ENCODE peak calls at places on chromosomes 12 and 14, in eight cellular contexts. P is HepG2, X is B cell, L is fibroblast of villous mesenchyme, R is vagina, J is body of pancreas, Y is omental fat pad, O is AG04450. A is an unnamed sample.

GRCh38 chr14:49892301-49892635 is 614 bp upstream of the ARF6 start:
- DNase-seq in P (peak), X (peak), L (peak), R (no peak), J (peak), Y (no peak), O (peak), A (peak)

GRCh38 chr14:34029921-34030334 is 79.1 kb upstream of the EGLN3 start:
- DNase-seq in P (no peak), X (no peak), L (peak), R (no peak), J (no peak), Y (no peak), O (no peak), A (peak)

GRCh38 chr14:72924332-72924731 is 1.9 kb upstream of the DCAF4 start:
- DNase-seq in P (peak), X (no peak), L (no peak), R (no peak), J (peak), Y (no peak), O (no peak), A (no peak)

GRCh38 chr12:13377698-13378097 is 181.2 kb downstream of the EMP1 start:
- DNase-seq in P (no peak), X (no peak), L (no peak), R (no peak), J (no peak), Y (no peak), O (no peak), A (no peak)

GRCh38 chr14:22483863-22484593 is 105.0 kb downstream of the DAD1 start:
- DNase-seq in P (no peak), X (no peak), L (no peak), R (no peak), J (no peak), Y (no peak), O (no peak), A (no peak)

GRCh38 chr12:11071414-11071813 is 9.3 kb upstream of the TAS2R46 start:
- DNase-seq in P (peak), X (no peak), L (no peak), R (no peak), J (no peak), Y (no peak), O (no peak), A (no peak)

GRCh38 chr14:68929623-68930307 is 49.3 kb downstream of the ACTN1 start:
- DNase-seq in P (peak), X (no peak), L (no peak), R (no peak), J (no peak), Y (no peak), O (no peak), A (no peak)

GRCh38 chr12:65121049-65121955 is at the start of gene WIF1:
- DNase-seq in P (no peak), X (no peak), L (no peak), R (no peak), J (peak), Y (no peak), O (no peak), A (peak)

GRCh38 chr12:100156731-100157426 is 14.2 kb upstream of the BLTP3B start:
- DNase-seq in P (no peak), X (no peak), L (no peak), R (no peak), J (no peak), Y (no peak), O (no peak), A (no peak)

GRCh38 chr12:79514730-79515525 is 175.8 kb downstream of the PAWR start:
- DNase-seq in P (no peak), X (no peak), L (peak), R (no peak), J (no peak), Y (no peak), O (no peak), A (peak)

GRCh38 chr12:119684730-119685129 is 16.8 kb downstream of the PRKAB1 start:
- DNase-seq in P (no peak), X (no peak), L (peak), R (no peak), J (no peak), Y (no peak), O (no peak), A (no peak)

GRCh38 chr14:75280448-75280830 is 1.8 kb downstream of the FOS start:
- DNase-seq in P (no peak), X (no peak), L (no peak), R (no peak), J (no peak), Y (no peak), O (no peak), A (no peak)

GRCh38 chr12:52782502-52782901 is 5.4 kb upstream of the KRT76 start:
- DNase-seq in P (no peak), X (no peak), L (no peak), R (no peak), J (no peak), Y (no peak), O (no peak), A (no peak)

GRCh38 chr12:105280966-105281693 is 45.2 kb upstream of the APPL2 start:
- DNase-seq in P (peak), X (no peak), L (no peak), R (no peak), J (peak), Y (no peak), O (no peak), A (peak)

GRCh38 chr12:115323223-115323905 is 639.4 kb upstream of the TBX3 start:
- DNase-seq in P (no peak), X (no peak), L (peak), R (no peak), J (no peak), Y (no peak), O (peak), A (peak)

GRCh38 chr12:100566887-100567637 is 6.4 kb upstream of the GAS2L3 start:
- DNase-seq in P (no peak), X (no peak), L (no peak), R (no peak), J (no peak), Y (no peak), O (no peak), A (no peak)

GRCh38 chr14:104202259-104203070 is 64.1 kb downstream of the KIF26A start:
- DNase-seq in P (no peak), X (no peak), L (no peak), R (no peak), J (peak), Y (no peak), O (no peak), A (no peak)

GRCh38 chr14:22982477-22983245 is at the start of gene AJUBA:
- DNase-seq in P (peak), X (peak), L (peak), R (peak), J (peak), Y (peak), O (peak), A (peak)

GRCh38 chr14:64703393-64704144 is 655 bp upstream of the PLEKHG3 start:
- DNase-seq in P (no peak), X (peak), L (peak), R (no peak), J (no peak), Y (no peak), O (no peak), A (no peak)

GRCh38 chr14:64705406-64706118 is 1.3 kb downstream of the PLEKHG3 start:
- DNase-seq in P (no peak), X (peak), L (peak), R (no peak), J (no peak), Y (no peak), O (no peak), A (no peak)

GRCh38 chr14:64704743-64705405 is 650 bp downstream of the PLEKHG3 start:
- DNase-seq in P (no peak), X (peak), L (no peak), R (no peak), J (peak), Y (no peak), O (no peak), A (no peak)

GRCh38 chr14:64702493-64703392 is 1.5 kb upstream of the PLEKHG3 start:
- DNase-seq in P (no peak), X (peak), L (no peak), R (no peak), J (peak), Y (no peak), O (no peak), A (no peak)

GRCh38 chr14:64704145-64704742 is at the start of gene PLEKHG3:
- DNase-seq in P (peak), X (peak), L (peak), R (no peak), J (peak), Y (no peak), O (peak), A (peak)
- TF ChIP-seq CTCF in P (no peak), X (no peak), L (no peak), R (no peak), J (peak), Y (no peak), O (no peak), A (no peak)

DNA sequence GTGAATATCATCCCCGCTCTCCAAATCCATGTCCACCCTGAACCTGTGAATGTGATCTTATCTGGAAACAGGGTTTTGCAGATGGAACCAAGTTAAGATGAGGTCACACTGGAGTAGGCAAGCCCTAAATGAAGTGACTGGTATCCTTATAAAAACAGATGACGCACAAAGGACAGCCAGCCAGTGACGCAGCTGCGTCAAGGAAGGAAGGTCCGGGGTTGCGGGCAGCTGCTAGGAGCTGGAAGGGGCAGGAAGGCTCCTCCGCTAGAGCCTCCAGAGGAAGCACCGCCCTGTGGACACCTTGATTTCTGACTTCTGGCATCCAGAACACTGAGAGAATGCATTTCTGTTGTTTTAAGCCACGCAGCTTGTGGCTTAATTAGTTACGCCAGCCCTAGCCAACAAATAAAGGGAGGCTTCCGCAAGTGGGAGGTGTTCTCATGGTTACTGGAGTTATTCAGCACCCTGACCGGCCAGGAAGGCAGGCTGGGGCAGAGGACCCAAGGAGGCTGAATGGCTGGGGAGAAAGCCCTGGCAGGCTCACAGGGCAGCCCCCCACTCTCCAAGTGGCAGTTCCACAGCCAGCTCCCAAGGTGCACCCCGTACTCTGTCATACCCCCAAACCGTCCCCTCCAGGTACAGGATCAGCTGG is 127.6 kb upstream of the NCOR2 start:
- DNase-seq in P (no peak), X (no peak), L (peak), R (no peak), J (no peak), Y (no peak), O (no peak), A (peak)
- TF ChIP-seq CTCF in P (no peak), X (no peak), L (no peak), R (no peak), J (no peak), Y (no peak), O (no peak), A (no peak)

GRCh38 chr12:117100851-117101673 is 1.8 kb upstream of the TESC start:
- DNase-seq in P (no peak), X (no peak), L (no peak), R (no peak), J (no peak), Y (no peak), O (no peak), A (no peak)
- TF ChIP-seq CTCF in P (peak), X (no peak), L (no peak), R (no peak), J (peak), Y (no peak), O (no peak), A (no peak)

DNA sequence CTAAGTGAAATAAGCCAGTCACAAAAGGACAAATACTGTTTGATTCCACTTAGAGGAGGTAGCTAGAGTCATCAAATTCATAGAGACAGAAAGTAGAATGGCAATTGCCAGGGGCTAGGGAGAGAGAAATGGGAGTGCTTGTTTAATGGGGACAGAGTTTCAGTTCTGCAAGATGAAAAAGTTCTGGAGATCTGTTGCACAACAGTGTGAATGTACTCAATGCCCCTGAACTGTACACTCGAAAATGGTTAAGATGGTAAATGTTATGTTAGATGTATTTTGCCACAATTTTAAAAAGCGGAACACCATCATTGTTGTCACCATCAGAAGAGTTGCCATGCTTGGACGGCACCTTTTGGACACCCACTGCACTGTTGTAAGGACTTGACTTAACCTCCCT is 106.9 kb downstream of the SCARB1 start:
- DNase-seq in P (no peak), X (no peak), L (no peak), R (no peak), J (no peak), Y (no peak), O (no peak), A (no peak)
- TF ChIP-seq CTCF in P (no peak), X (no peak), L (no peak), R (no peak), J (no peak), Y (no peak), O (no peak), A (no peak)

GRCh38 chr12:97985834-97986233 is 523.2 kb downstream of the RMST start:
- DNase-seq in P (no peak), X (no peak), L (no peak), R (no peak), J (no peak), Y (no peak), O (no peak), A (no peak)

GRCh38 chr12:97977870-97978269 is 515.3 kb downstream of the RMST start:
- DNase-seq in P (no peak), X (no peak), L (no peak), R (no peak), J (no peak), Y (no peak), O (no peak), A (no peak)

GRCh38 chr12:97984951-97985350 is 522.3 kb downstream of the RMST start:
- DNase-seq in P (no peak), X (no peak), L (no peak), R (no peak), J (no peak), Y (no peak), O (no peak), A (no peak)

GRCh38 chr12:97984456-97984855 is 521.9 kb downstream of the RMST start:
- DNase-seq in P (no peak), X (no peak), L (no peak), R (no peak), J (no peak), Y (no peak), O (no peak), A (no peak)

DNA sequence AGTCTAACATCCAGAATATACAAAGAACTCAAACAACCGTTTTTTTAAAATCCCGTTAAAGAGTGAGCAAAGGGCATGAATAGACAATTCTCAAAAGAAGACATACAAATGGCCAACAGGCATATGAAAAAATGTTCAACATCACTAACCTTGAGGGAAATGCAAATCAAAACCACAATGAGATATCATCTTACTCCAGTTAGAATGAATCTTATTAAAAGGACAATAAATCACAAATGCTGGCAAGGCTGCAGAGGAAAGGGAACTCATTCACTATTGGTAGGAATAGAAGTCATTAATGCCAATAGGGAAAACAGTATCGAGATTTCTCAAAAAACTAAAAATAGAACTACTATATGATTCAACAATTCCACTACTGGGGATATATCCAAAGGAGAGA is 520.1 kb downstream of the RMST start:
- DNase-seq in P (no peak), X (no peak), L (no peak), R (no peak), J (no peak), Y (no peak), O (no peak), A (no peak)
- TF ChIP-seq CTCF in P (no peak), X (no peak), L (no peak), R (no peak), J (no peak), Y (no peak), O (no peak), A (no peak)

GRCh38 chr12:4117386-4118016 is 156.1 kb upstream of the CCND2 start:
- DNase-seq in P (no peak), X (no peak), L (no peak), R (no peak), J (no peak), Y (no peak), O (no peak), A (no peak)

GRCh38 chr12:4114986-4115385 is 158.6 kb upstream of the CCND2 start:
- DNase-seq in P (no peak), X (no peak), L (no peak), R (no peak), J (no peak), Y (no peak), O (no peak), A (no peak)

GRCh38 chr12:4116251-4117111 is 157.1 kb upstream of the CCND2 start:
- DNase-seq in P (peak), X (no peak), L (peak), R (no peak), J (no peak), Y (no peak), O (peak), A (peak)

GRCh38 chr12:4118017-4118510 is 155.5 kb upstream of the CCND2 start:
- DNase-seq in P (no peak), X (peak), L (peak), R (peak), J (no peak), Y (no peak), O (peak), A (peak)

GRCh38 chr12:4115570-4115969 is 158.0 kb upstream of the CCND2 start:
- DNase-seq in P (no peak), X (no peak), L (no peak), R (no peak), J (no peak), Y (no peak), O (no peak), A (no peak)
- TF ChIP-seq CTCF in P (no peak), X (no peak), L (no peak), R (no peak), J (no peak), Y (no peak), O (no peak), A (no peak)

DNA sequence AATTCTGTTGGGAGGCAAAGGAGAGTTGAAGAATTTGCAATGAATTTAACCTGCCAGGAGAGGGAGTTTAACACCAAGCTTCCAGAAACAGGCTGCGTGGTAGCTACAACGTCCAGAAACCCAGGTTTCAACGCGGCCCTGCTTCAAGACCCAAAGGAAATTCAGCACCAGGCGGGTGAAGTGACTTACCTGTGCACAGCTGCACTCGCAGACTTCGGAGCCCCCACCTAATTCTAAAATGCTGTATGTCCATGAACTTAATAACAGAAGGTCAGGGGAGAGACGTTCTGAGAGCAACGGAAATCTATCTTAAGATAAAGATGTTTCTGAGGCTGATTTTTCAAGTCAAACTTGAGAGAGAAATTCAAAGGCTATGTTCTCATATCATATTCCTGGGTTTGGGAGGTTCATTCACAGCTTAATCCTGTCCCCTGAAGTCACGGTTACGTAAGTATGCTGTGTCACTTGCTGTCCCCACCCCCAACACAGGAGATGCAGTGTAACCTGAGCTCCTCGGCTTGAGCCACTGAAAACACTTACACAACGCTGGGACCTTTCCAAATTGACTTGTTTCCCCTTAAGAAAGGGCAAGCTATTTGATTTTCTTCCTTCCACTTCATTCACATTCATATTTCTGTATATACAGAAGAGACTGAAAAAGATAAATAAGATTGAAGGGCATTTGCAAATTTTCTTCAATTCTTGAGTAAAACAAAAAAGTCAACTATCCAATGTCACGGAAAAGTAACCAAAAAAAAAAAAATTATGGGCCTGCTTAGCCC is 22.7 kb downstream of the CLIP1 start:
- DNase-seq in P (peak), X (peak), L (peak), R (peak), J (peak), Y (no peak), O (peak), A (peak)
- TF ChIP-seq CTCF in P (peak), X (peak), L (peak), R (peak), J (peak), Y (no peak), O (peak), A (peak)